ENCODE peak calls at places on chromosome 14, in nine cellular contexts. One of them, this sample, is unnamed.

GRCh38 chr14:64220466-64220865 is 73.7 kb downstream of the ESR2 start:
- DNase-seq in choroid plexus epithelial cell: no peak
- DNase-seq in fibroblast of the aortic adventitia: no peak
- DNase-seq in K562: peak; percentile 12
- DNase-seq in AG09319: no peak
- DNase-seq in progenitor cell of endocrine pancreas: no peak
- DNase-seq in ascending aorta: no peak
- DNase-seq in nephron progenitor cell: no peak
- DNase-seq in thyroid gland: no peak
- DNase-seq in this sample: no peak

GRCh38 chr14:89458713-89459112 is 41.7 kb upstream of the FOXN3 start:
- DNase-seq in fibroblast of the aortic adventitia: no peak
- DNase-seq in AG09319: no peak
- DNase-seq in nephron progenitor cell: no peak
- DNase-seq in ascending aorta: no peak
- DNase-seq in progenitor cell of endocrine pancreas: no peak
- DNase-seq in K562: no peak
- DNase-seq in thyroid gland: no peak
- DNase-seq in choroid plexus epithelial cell: no peak
- DNase-seq in this sample: no peak

GRCh38 chr14:88948199-88948598 is 123.7 kb downstream of the TTC8 start:
- DNase-seq in fibroblast of the aortic adventitia: peak; percentile 68
- DNase-seq in thyroid gland: no peak
- DNase-seq in progenitor cell of endocrine pancreas: no peak
- DNase-seq in ascending aorta: no peak
- DNase-seq in K562: no peak
- DNase-seq in AG09319: no peak
- DNase-seq in nephron progenitor cell: no peak
- DNase-seq in choroid plexus epithelial cell: peak; percentile 27
- DNase-seq in this sample: no peak

GRCh38 chr14:75168586-75169335 is 7.7 kb downstream of the TMED10 start:
- DNase-seq in thyroid gland: no peak
- DNase-seq in AG09319: no peak
- DNase-seq in choroid plexus epithelial cell: no peak
- DNase-seq in K562: no peak
- DNase-seq in progenitor cell of endocrine pancreas: no peak
- DNase-seq in nephron progenitor cell: no peak
- DNase-seq in fibroblast of the aortic adventitia: no peak
- DNase-seq in ascending aorta: no peak
- DNase-seq in this sample: no peak

GRCh38 chr14:103136388-103137271 is 13.4 kb downstream of the TNFAIP2 start:
- DNase-seq in choroid plexus epithelial cell: peak; percentile 58
- DNase-seq in fibroblast of the aortic adventitia: peak; percentile 58
- DNase-seq in nephron progenitor cell: no peak
- DNase-seq in thyroid gland: no peak
- DNase-seq in progenitor cell of endocrine pancreas: no peak
- DNase-seq in K562: peak; percentile 75
- DNase-seq in AG09319: no peak
- DNase-seq in ascending aorta: no peak
- DNase-seq in this sample: no peak

GRCh38 chr14:36997843-36998242 is 174.6 kb downstream of the SLC25A21 start:
- DNase-seq in nephron progenitor cell: no peak
- DNase-seq in thyroid gland: no peak
- DNase-seq in K562: no peak
- DNase-seq in fibroblast of the aortic adventitia: peak; percentile 55
- DNase-seq in choroid plexus epithelial cell: peak; percentile 8
- DNase-seq in progenitor cell of endocrine pancreas: no peak
- DNase-seq in AG09319: no peak
- DNase-seq in ascending aorta: no peak
- DNase-seq in this sample: no peak

GRCh38 chr14:77098470-77099353 is 654 bp downstream of the CIPC start:
- DNase-seq in choroid plexus epithelial cell: peak; percentile 14
- DNase-seq in ascending aorta: peak; percentile 29
- DNase-seq in K562: peak; percentile 28
- DNase-seq in progenitor cell of endocrine pancreas: no peak
- DNase-seq in nephron progenitor cell: no peak
- DNase-seq in AG09319: no peak
- DNase-seq in fibroblast of the aortic adventitia: no peak
- DNase-seq in thyroid gland: peak; percentile 58
- DNase-seq in this sample: peak; percentile 39

GRCh38 chr14:92651106-92651792 is 97.2 kb downstream of the LGMN start:
- DNase-seq in nephron progenitor cell: no peak
- DNase-seq in fibroblast of the aortic adventitia: no peak
- DNase-seq in thyroid gland: no peak
- DNase-seq in AG09319: no peak
- DNase-seq in progenitor cell of endocrine pancreas: no peak
- DNase-seq in K562: no peak
- DNase-seq in choroid plexus epithelial cell: no peak
- DNase-seq in ascending aorta: no peak
- DNase-seq in this sample: peak; percentile 94

GRCh38 chr14:101823081-101823480 is 61.6 kb downstream of the PPP2R5C start:
- DNase-seq in progenitor cell of endocrine pancreas: no peak
- DNase-seq in AG09319: no peak
- DNase-seq in choroid plexus epithelial cell: no peak
- DNase-seq in K562: no peak
- DNase-seq in fibroblast of the aortic adventitia: no peak
- DNase-seq in ascending aorta: no peak
- DNase-seq in thyroid gland: no peak
- DNase-seq in nephron progenitor cell: no peak
- DNase-seq in this sample: no peak

GRCh38 chr14:56119221-56119967 is 1.2 kb downstream of the PELI2 start:
- DNase-seq in ascending aorta: no peak
- DNase-seq in thyroid gland: peak; percentile 64
- DNase-seq in fibroblast of the aortic adventitia: peak; percentile 25
- DNase-seq in AG09319: no peak
- DNase-seq in progenitor cell of endocrine pancreas: peak; percentile 27
- DNase-seq in choroid plexus epithelial cell: peak; percentile 39
- DNase-seq in nephron progenitor cell: peak; percentile 69
- DNase-seq in K562: peak; percentile 6
- DNase-seq in this sample: peak; percentile 50

GRCh38 chr14:64708148-64709004 is 4.2 kb downstream of the PLEKHG3 start:
- DNase-seq in fibroblast of the aortic adventitia: no peak
- DNase-seq in choroid plexus epithelial cell: peak; percentile 57
- DNase-seq in thyroid gland: peak; percentile 51
- DNase-seq in nephron progenitor cell: peak; percentile 67
- DNase-seq in K562: no peak
- DNase-seq in ascending aorta: no peak
- DNase-seq in AG09319: no peak
- DNase-seq in progenitor cell of endocrine pancreas: peak; percentile 39
- DNase-seq in this sample: no peak

GRCh38 chr14:73712540-73713141 is 1.5 kb downstream of the PNMA1 start:
- DNase-seq in ascending aorta: no peak
- DNase-seq in K562: peak; percentile 29
- DNase-seq in thyroid gland: no peak
- DNase-seq in progenitor cell of endocrine pancreas: no peak
- DNase-seq in choroid plexus epithelial cell: peak; percentile 38
- DNase-seq in AG09319: no peak
- DNase-seq in fibroblast of the aortic adventitia: peak; percentile 25
- DNase-seq in nephron progenitor cell: no peak
- DNase-seq in this sample: peak; percentile 64

GRCh38 chr14:97707603-97708002 is 910.4 kb downstream of the VRK1 start:
- DNase-seq in AG09319: no peak
- DNase-seq in ascending aorta: no peak
- DNase-seq in nephron progenitor cell: no peak
- DNase-seq in thyroid gland: no peak
- DNase-seq in fibroblast of the aortic adventitia: no peak
- DNase-seq in K562: no peak
- DNase-seq in choroid plexus epithelial cell: no peak
- DNase-seq in progenitor cell of endocrine pancreas: no peak
- DNase-seq in this sample: peak; percentile 47

GRCh38 chr14:90556050-90556477 is 159.2 kb downstream of the CALM1 start:
- DNase-seq in ascending aorta: no peak
- DNase-seq in nephron progenitor cell: peak; percentile 71
- DNase-seq in thyroid gland: peak; percentile 81
- DNase-seq in progenitor cell of endocrine pancreas: peak; percentile 34
- DNase-seq in K562: no peak
- DNase-seq in choroid plexus epithelial cell: peak; percentile 48
- DNase-seq in AG09319: no peak
- DNase-seq in fibroblast of the aortic adventitia: no peak
- DNase-seq in this sample: no peak

GRCh38 chr14:60508707-60509437 is at the start of gene SIX6:
- DNase-seq in progenitor cell of endocrine pancreas: peak; percentile 45
- DNase-seq in choroid plexus epithelial cell: peak; percentile 22
- DNase-seq in nephron progenitor cell: peak; percentile 73
- DNase-seq in fibroblast of the aortic adventitia: no peak
- DNase-seq in thyroid gland: no peak
- DNase-seq in K562: no peak
- DNase-seq in AG09319: no peak
- DNase-seq in ascending aorta: no peak
- DNase-seq in this sample: peak; percentile 46

GRCh38 chr14:90518941-90519256 is 122.1 kb downstream of the CALM1 start:
- DNase-seq in AG09319: no peak
- DNase-seq in K562: peak; percentile 65
- DNase-seq in choroid plexus epithelial cell: peak; percentile 37
- DNase-seq in thyroid gland: peak; percentile 31
- DNase-seq in fibroblast of the aortic adventitia: no peak
- DNase-seq in progenitor cell of endocrine pancreas: no peak
- DNase-seq in ascending aorta: no peak
- DNase-seq in nephron progenitor cell: no peak
- DNase-seq in this sample: peak; percentile 67

GRCh38 chr14:58239259-58240210 is 5.1 kb upstream of the PSMA3 start:
- DNase-seq in AG09319: peak; percentile 22
- DNase-seq in fibroblast of the aortic adventitia: peak; percentile 81
- DNase-seq in nephron progenitor cell: peak; percentile 81
- DNase-seq in thyroid gland: peak; percentile 74
- DNase-seq in choroid plexus epithelial cell: peak; percentile 74
- DNase-seq in K562: peak; percentile 19
- DNase-seq in ascending aorta: peak; percentile 20
- DNase-seq in progenitor cell of endocrine pancreas: peak; percentile 65
- DNase-seq in this sample: peak; percentile 89
- TF ChIP-seq CTCF in AG09319: no peak
- TF ChIP-seq CTCF in fibroblast of the aortic adventitia: no peak
- TF ChIP-seq CTCF in nephron progenitor cell: no peak
- TF ChIP-seq CTCF in thyroid gland: no peak
- TF ChIP-seq CTCF in choroid plexus epithelial cell: no peak
- TF ChIP-seq CTCF in K562: no peak
- TF ChIP-seq CTCF in ascending aorta: no peak
- TF ChIP-seq CTCF in progenitor cell of endocrine pancreas: no peak
- TF ChIP-seq CTCF in this sample: no peak

DNA sequence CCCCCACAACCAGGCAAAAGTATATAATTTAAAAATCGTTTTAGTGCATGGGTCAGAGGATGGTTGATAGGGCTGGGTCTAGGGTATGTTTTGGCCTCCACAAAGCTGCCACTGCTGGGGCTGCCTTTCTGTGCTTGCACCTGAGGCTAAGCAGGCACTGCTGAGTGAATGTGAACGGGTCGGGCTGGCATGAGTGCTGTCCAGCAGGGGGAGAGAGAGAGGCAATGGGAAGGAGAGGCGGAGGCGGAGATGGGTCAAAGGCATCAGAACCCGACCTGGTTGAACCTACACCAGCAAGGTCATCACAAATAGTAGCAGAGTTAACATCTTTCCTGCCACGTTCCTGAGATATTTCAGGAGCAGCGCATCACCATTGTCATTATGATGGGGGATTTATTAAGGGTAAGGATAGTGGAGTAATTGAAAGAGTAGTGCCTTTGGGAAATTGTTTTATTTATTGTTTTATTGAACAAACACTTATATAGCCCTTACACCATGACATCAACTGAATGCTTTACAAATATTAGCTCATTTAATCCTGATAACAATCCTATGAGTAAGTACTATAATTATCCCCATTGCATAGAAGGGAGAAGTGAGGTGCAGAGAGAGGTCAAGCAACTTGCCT is 5.8 kb upstream of the NRXN3 start:
- DNase-seq in AG09319: no peak
- DNase-seq in fibroblast of the aortic adventitia: no peak
- DNase-seq in progenitor cell of endocrine pancreas: peak; percentile 43
- DNase-seq in nephron progenitor cell: peak; percentile 65
- DNase-seq in thyroid gland: peak; percentile 28
- DNase-seq in choroid plexus epithelial cell: peak; percentile 8
- DNase-seq in K562: peak; percentile 41
- DNase-seq in ascending aorta: no peak
- DNase-seq in this sample: peak; percentile 41
- TF ChIP-seq CTCF in AG09319: peak; percentile 21
- TF ChIP-seq CTCF in fibroblast of the aortic adventitia: peak; percentile 30
- TF ChIP-seq CTCF in progenitor cell of endocrine pancreas: peak; percentile 74
- TF ChIP-seq CTCF in nephron progenitor cell: peak; percentile 74
- TF ChIP-seq CTCF in thyroid gland: peak; percentile 27
- TF ChIP-seq CTCF in choroid plexus epithelial cell: peak; percentile 54
- TF ChIP-seq CTCF in K562: peak; percentile 56
- TF ChIP-seq CTCF in ascending aorta: no peak
- TF ChIP-seq CTCF in this sample: no peak

GRCh38 chr14:49497725-49498348 is 88.3 kb downstream of the RPS29 start:
- DNase-seq in AG09319: peak; percentile 31
- DNase-seq in K562: peak; percentile 33
- DNase-seq in thyroid gland: no peak
- DNase-seq in nephron progenitor cell: peak; percentile 30
- DNase-seq in ascending aorta: no peak
- DNase-seq in choroid plexus epithelial cell: peak; percentile 87
- DNase-seq in fibroblast of the aortic adventitia: peak; percentile 86
- DNase-seq in progenitor cell of endocrine pancreas: no peak
- DNase-seq in this sample: peak; percentile 14
- TF ChIP-seq CTCF in AG09319: peak; percentile 87
- TF ChIP-seq CTCF in K562: peak; percentile 81
- TF ChIP-seq CTCF in thyroid gland: peak; percentile 63
- TF ChIP-seq CTCF in nephron progenitor cell: peak; percentile 92
- TF ChIP-seq CTCF in ascending aorta: peak; percentile 70
- TF ChIP-seq CTCF in choroid plexus epithelial cell: peak; percentile 81
- TF ChIP-seq CTCF in fibroblast of the aortic adventitia: peak; percentile 84
- TF ChIP-seq CTCF in progenitor cell of endocrine pancreas: peak; percentile 93
- TF ChIP-seq CTCF in this sample: peak; percentile 87

GRCh38 chr14:23464700-23465099 is 4.8 kb upstream of the NGDN start:
- DNase-seq in ascending aorta: no peak
- DNase-seq in progenitor cell of endocrine pancreas: no peak
- DNase-seq in nephron progenitor cell: no peak
- DNase-seq in AG09319: no peak
- DNase-seq in choroid plexus epithelial cell: no peak
- DNase-seq in thyroid gland: no peak
- DNase-seq in fibroblast of the aortic adventitia: no peak
- DNase-seq in K562: no peak
- DNase-seq in this sample: no peak

GRCh38 chr14:23465261-23465660 is 4.2 kb upstream of the NGDN start:
- DNase-seq in K562: no peak
- DNase-seq in thyroid gland: no peak
- DNase-seq in ascending aorta: no peak
- DNase-seq in choroid plexus epithelial cell: no peak
- DNase-seq in AG09319: no peak
- DNase-seq in nephron progenitor cell: no peak
- DNase-seq in fibroblast of the aortic adventitia: no peak
- DNase-seq in progenitor cell of endocrine pancreas: no peak
- DNase-seq in this sample: no peak

GRCh38 chr14:23457587-23458445 is 11.7 kb upstream of the NGDN start:
- DNase-seq in nephron progenitor cell: no peak
- DNase-seq in choroid plexus epithelial cell: no peak
- DNase-seq in fibroblast of the aortic adventitia: no peak
- DNase-seq in progenitor cell of endocrine pancreas: no peak
- DNase-seq in thyroid gland: no peak
- DNase-seq in ascending aorta: no peak
- DNase-seq in K562: no peak
- DNase-seq in AG09319: no peak
- DNase-seq in this sample: no peak

DNA sequence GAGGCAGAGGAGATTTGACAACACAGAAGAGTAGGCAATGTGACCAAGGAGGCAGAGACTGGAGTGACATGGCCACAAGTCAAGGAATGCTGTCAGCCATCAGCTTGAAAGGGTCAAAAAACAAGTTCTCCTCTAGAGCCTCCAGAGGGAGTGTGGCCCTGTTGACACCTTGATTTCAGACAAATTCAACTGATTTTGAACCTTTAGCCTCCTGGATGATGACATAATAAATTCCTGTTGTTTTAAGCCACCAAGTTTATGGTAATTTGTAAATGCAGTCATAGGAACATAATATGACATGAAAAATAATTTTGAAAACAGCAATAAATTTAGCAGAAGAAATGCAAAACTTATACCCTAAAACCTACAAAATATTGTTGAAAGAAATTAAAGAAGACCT is 8.5 kb upstream of the NGDN start:
- DNase-seq in progenitor cell of endocrine pancreas: no peak
- DNase-seq in choroid plexus epithelial cell: no peak
- DNase-seq in K562: no peak
- DNase-seq in ascending aorta: no peak
- DNase-seq in AG09319: no peak
- DNase-seq in thyroid gland: no peak
- DNase-seq in nephron progenitor cell: no peak
- DNase-seq in fibroblast of the aortic adventitia: no peak
- DNase-seq in this sample: no peak
- TF ChIP-seq CTCF in progenitor cell of endocrine pancreas: no peak
- TF ChIP-seq CTCF in choroid plexus epithelial cell: no peak
- TF ChIP-seq CTCF in K562: no peak
- TF ChIP-seq CTCF in ascending aorta: no peak
- TF ChIP-seq CTCF in AG09319: no peak
- TF ChIP-seq CTCF in thyroid gland: no peak
- TF ChIP-seq CTCF in nephron progenitor cell: no peak
- TF ChIP-seq CTCF in fibroblast of the aortic adventitia: no peak
- TF ChIP-seq CTCF in this sample: no peak